ENCODE peak calls at places on chromosomes 12 and 14, in six cellular contexts. F is A673; Q is CD4-positive, alpha-beta memory T cell; H is heart right ventricle; L is A549; P is NT2/D1. A is an unnamed sample. For H3K4me1, the result is how much of the 10 kb centered on the place peaks cover.

GRCh38 chr12:122057769-122058168 is 20.8 kb upstream of the MLXIP start:
- DNase-seq in L (no peak), H (no peak), P (no peak), F (no peak), Q (no peak), A (no peak)

GRCh38 chr12:48986720-48987291 is 8.7 kb downstream of the WNT1 start:
- DNase-seq in Q (no peak), P (no peak), F (peak), L (no peak), H (no peak), A (no peak)

GRCh38 chr14:93757185-93757584 is 31.1 kb downstream of the PRIMA1 start:
- DNase-seq in L (no peak), Q (no peak), P (no peak), H (no peak), F (no peak), A (no peak)

GRCh38 chr12:96906849-96907664 is at the start of gene NEDD1:
- DNase-seq in Q (peak), H (peak), P (peak), L (peak), F (peak), A (peak)

GRCh38 chr12:64583395-64584172 is 26.7 kb upstream of the RASSF3 start:
- DNase-seq in H (no peak), Q (peak), L (no peak), F (peak), P (no peak), A (no peak)

GRCh38 chr12:41442905-41443304 is 254.8 kb downstream of the PDZRN4 start:
- DNase-seq in P (no peak), F (no peak), Q (no peak), L (no peak), H (no peak), A (no peak)

GRCh38 chr12:103840399-103840880 is 594 bp downstream of the NT5DC3 start:
- DNase-seq in F (peak), L (peak), Q (no peak), H (no peak), P (no peak), A (peak)

GRCh38 chr12:89060133-89060532 is 292.2 kb downstream of the DUSP6 start:
- DNase-seq in P (no peak), Q (no peak), H (no peak), F (peak), L (no peak), A (no peak)

GRCh38 chr12:52903855-52904508 is 894 bp downstream of the KRT8 start:
- DNase-seq in H (peak), P (no peak), F (no peak), Q (peak), L (peak), A (peak)

GRCh38 chr12:132450391-132451171 is 39.4 kb upstream of the FBRSL1 start:
- DNase-seq in H (no peak), L (no peak), F (peak), P (no peak), Q (no peak), A (no peak)

GRCh38 chr12:98227162-98227561 is 288.2 kb upstream of the TMPO start:
- DNase-seq in H (no peak), P (peak), F (peak), L (peak), Q (no peak), A (no peak)

GRCh38 chr14:24051162-24051788 is 534 bp upstream of the CARMIL3 start:
- DNase-seq in L (no peak), P (no peak), Q (no peak), H (no peak), F (no peak), A (no peak)

GRCh38 chr12:3753549-3754284 is 808 bp upstream of the CRACR2A start:
- DNase-seq in P (no peak), L (no peak), F (no peak), H (peak), Q (peak), A (no peak)

GRCh38 chr12:32455607-32456063 is 56.3 kb downstream of the FGD4 start:
- DNase-seq in L (peak), H (peak), Q (peak), F (peak), P (peak), A (peak)

GRCh38 chr12:28191018-28191595 is 851 bp downstream of the CCDC91 start:
- DNase-seq in L (no peak), H (no peak), P (no peak), F (peak), Q (no peak), A (peak)

GRCh38 chr12:110728628-110729027 is 14.1 kb downstream of the PPP1CC start:
- DNase-seq in F (no peak), L (no peak), H (no peak), P (no peak), Q (no peak), A (no peak)

GRCh38 chr12:110733857-110734373 is 8.8 kb downstream of the PPP1CC start:
- DNase-seq in Q (no peak), L (no peak), P (no peak), H (no peak), F (no peak), A (no peak)

GRCh38 chr12:110731479-110731878 is 11.2 kb downstream of the PPP1CC start:
- DNase-seq in H (no peak), P (no peak), L (no peak), F (no peak), Q (no peak), A (no peak)

GRCh38 chr12:110733089-110733715 is 9.5 kb downstream of the PPP1CC start:
- DNase-seq in L (no peak), Q (no peak), F (peak), P (no peak), H (peak), A (no peak)

GRCh38 chr12:110732572-110732971 is 10.1 kb downstream of the PPP1CC start:
- DNase-seq in F (no peak), P (no peak), L (no peak), Q (no peak), H (no peak), A (no peak)
- H3K4me1 ChIP-seq in F (under half), P (under half), L (under half), Q (half or more), H (half or more), A (half or more)

DNA sequence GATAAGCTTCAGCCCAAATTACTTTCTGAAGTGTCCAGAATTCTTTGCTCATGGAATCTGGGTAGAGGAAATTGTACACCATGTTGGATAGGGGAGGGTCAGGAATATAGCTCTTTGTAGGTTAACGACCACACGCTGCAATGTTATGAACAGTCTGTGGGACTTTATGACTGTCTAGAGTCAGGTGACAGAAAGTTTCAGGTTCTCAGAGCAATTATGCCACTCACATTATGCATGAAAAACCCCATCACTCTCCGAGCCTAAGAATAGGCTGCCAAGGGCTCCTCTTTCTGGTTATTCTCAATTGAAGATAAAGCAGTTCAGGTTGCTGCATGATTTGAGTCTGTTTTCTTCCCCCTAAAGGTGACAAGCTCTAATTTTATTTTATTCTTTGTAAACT is 430.9 kb downstream of the ATP23 start:
- DNase-seq in L (no peak), H (no peak), Q (no peak), P (no peak), F (no peak), A (no peak)
- H3K4me3 ChIP-seq in L (no peak), H (no peak), Q (no peak), P (no peak), F (no peak), A (no peak)

GRCh38 chr12:67650528-67651379 is 2.2 kb downstream of the DYRK2 start:
- DNase-seq in F (no peak), P (no peak), L (no peak), Q (peak), H (no peak), A (peak)
- H3K4me1 ChIP-seq in F (under half), P (under half), L (under half), Q (half or more), H (half or more), A (half or more)

GRCh38 chr14:22448905-22449611 is 140.0 kb downstream of the DAD1 start:
- DNase-seq in F (no peak), Q (no peak), P (no peak), H (no peak), L (no peak), A (no peak)

GRCh38 chr14:22450266-22450665 is 138.8 kb downstream of the DAD1 start:
- DNase-seq in F (no peak), H (no peak), L (no peak), Q (no peak), P (no peak), A (no peak)

GRCh38 chr14:22449612-22449930 is 139.5 kb downstream of the DAD1 start:
- DNase-seq in H (no peak), Q (no peak), L (no peak), F (no peak), P (no peak), A (no peak)

GRCh38 chr14:22452330-22452729 is 136.7 kb downstream of the DAD1 start:
- DNase-seq in P (no peak), Q (no peak), F (no peak), L (no peak), H (no peak), A (no peak)

DNA sequence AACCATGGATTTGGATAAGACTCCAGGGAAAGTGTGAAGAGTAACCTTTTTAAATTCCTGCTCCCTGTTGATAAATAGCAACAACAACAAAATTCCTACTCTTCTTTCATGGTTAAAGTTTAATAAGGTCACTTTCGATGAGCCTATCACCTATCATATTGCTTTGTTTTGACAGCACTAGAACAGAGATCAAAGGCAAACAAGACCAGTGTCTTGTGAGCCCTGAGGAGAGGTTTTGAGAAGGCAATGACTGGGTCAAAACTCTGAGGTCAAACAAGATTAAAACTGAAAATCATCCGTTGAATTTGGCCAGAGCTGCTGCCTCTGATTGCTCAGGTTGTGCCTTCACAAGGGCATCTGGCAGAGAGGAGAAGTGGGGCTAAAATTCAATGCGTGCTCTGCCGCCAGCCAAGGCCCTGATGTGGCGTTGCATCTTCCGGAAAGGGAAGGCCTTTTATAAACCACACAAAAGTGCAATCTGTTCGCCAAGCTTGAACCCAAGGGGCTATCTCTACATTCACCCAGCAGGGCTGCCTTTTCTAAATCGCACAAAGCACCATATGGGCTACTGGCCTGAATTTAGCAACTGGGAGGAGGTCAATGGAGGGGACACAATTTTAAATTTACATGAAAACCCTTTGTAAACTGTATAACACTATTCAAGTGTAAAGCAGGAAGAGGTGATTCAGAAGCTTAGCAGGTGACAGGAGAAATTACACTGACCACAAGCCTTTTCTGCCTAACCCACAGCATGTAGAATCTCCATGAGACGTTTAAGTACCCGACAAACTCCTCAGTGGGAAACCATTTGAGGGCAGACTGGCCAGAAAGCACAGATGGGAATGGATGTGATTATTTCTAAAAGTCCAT is 140.8 kb downstream of the DAD1 start:
- DNase-seq in H (no peak), L (no peak), F (no peak), P (no peak), Q (no peak), A (no peak)
- H3K4me3 ChIP-seq in H (no peak), L (no peak), F (no peak), P (no peak), Q (no peak), A (no peak)

GRCh38 chr14:56889705-56890104 is 79.4 kb upstream of the OTX2 start:
- DNase-seq in F (no peak), L (no peak), Q (no peak), P (no peak), H (no peak), A (no peak)
- H3K4me1 ChIP-seq in F (half or more), L (under half), Q (under half), P (under half), H (under half), A (under half)

GRCh38 chr14:73236157-73236556 is 1.1 kb upstream of the PAPLN start:
- DNase-seq in P (no peak), F (no peak), Q (no peak), L (no peak), H (no peak), A (no peak)
- H3K4me3 ChIP-seq in P (no peak), F (no peak), Q (no peak), L (no peak), H (no peak), A (no peak)

GRCh38 chr14:104115131-104115600 is 23.2 kb upstream of the KIF26A start:
- DNase-seq in F (no peak), L (no peak), P (no peak), Q (no peak), H (no peak), A (no peak)
- H3K4me1 ChIP-seq in F (under half), L (under half), P (under half), Q (under half), H (under half), A (under half)

DNA sequence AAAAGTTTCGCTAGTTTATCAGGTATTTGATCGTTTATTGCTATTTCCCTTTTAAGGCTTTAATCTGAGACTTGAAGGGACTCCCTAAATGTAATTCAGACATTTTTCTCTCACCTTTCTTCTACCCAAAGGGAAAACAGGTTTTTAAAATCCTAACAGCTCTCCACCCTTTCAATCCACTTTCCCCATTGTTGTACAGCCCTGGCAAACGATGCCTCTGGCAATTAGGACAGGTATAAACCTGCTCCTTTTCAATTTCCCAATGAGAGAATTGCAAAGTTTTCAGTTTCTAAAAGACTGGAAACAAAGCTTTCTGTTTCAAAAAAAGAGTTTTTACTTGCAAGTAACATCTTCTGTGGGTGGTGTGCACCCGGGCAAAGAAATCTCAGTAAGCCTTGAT is 131.1 kb downstream of the HMGA2 start:
- DNase-seq in L (no peak), H (no peak), F (no peak), P (no peak), Q (no peak), A (no peak)
- H3K4me3 ChIP-seq in L (no peak), H (no peak), F (no peak), P (no peak), Q (no peak), A (no peak)